ENCODE peak calls at places on chromosomes 2 and 18, in six cellular contexts. B is aorta, D is mesendoderm, Z is right lobe of liver, C is cardiac fibroblast, K is mammary epithelial cell. X is an unnamed sample.

GRCh38 chr2:189306441-189307006 is 127.0 kb upstream of the COL5A2 start:
- DNase-seq in B (no peak), D (no peak), Z (no peak), C (no peak), K (no peak), X (no peak)

GRCh38 chr2:174461221-174461620 is 25.6 kb downstream of the GPR155 start:
- DNase-seq in B (no peak), D (no peak), Z (no peak), C (no peak), K (no peak), X (no peak)

GRCh38 chr2:191618789-191619185 is 59.1 kb upstream of the NABP1 start:
- DNase-seq in B (no peak), D (no peak), Z (no peak), C (no peak), K (no peak), X (no peak)

GRCh38 chr18:37762076-37762475 is 196.5 kb upstream of the CELF4 start:
- DNase-seq in B (no peak), D (no peak), Z (no peak), C (no peak), K (no peak), X (no peak)

GRCh38 chr2:11215407-11215806 is 60.1 kb downstream of the SLC66A3 start:
- DNase-seq in B (no peak), D (no peak), Z (no peak), C (no peak), K (no peak), X (no peak)

GRCh38 chr2:74181739-74182138 is 3.1 kb upstream of the MOB1A start:
- DNase-seq in B (peak), D (no peak), Z (no peak), C (no peak), K (no peak), X (no peak)

GRCh38 chr2:18119883-18120282 is 241.4 kb downstream of the KCNS3 start:
- DNase-seq in B (peak), D (no peak), Z (peak), C (no peak), K (no peak), X (peak)

GRCh38 chr2:47039502-47039870 is 115.6 kb downstream of the STPG4 start:
- DNase-seq in B (no peak), D (no peak), Z (no peak), C (no peak), K (no peak), X (no peak)

GRCh38 chr2:27263287-27264252 is 723 bp upstream of the SLC30A3 start:
- DNase-seq in B (no peak), D (peak), Z (no peak), C (no peak), K (no peak), X (no peak)

GRCh38 chr2:62586981-62587380 is 81.0 kb upstream of the TMEM17 start:
- DNase-seq in B (no peak), D (no peak), Z (no peak), C (peak), K (peak), X (peak)

GRCh38 chr2:241980193-241980592 is 110.7 kb downstream of the RTP5 start:
- DNase-seq in B (no peak), D (no peak), Z (no peak), C (no peak), K (no peak), X (no peak)

GRCh38 chr2:18536100-18536499 is 24.4 kb downstream of the RDH14 start:
- DNase-seq in B (no peak), D (no peak), Z (no peak), C (peak), K (peak), X (peak)

GRCh38 chr2:769771-770170 is 92.6 kb upstream of the TMEM18 start:
- DNase-seq in B (no peak), D (no peak), Z (no peak), C (no peak), K (no peak), X (peak)

GRCh38 chr2:40043641-40044040 is 264.6 kb upstream of the THUMPD2 start:
- DNase-seq in B (no peak), D (peak), Z (no peak), C (no peak), K (no peak), X (no peak)

GRCh38 chr2:41378420-41378819 is 669.4 kb upstream of the PKDCC start:
- DNase-seq in B (no peak), D (no peak), Z (no peak), C (no peak), K (no peak), X (no peak)

GRCh38 chr2:219296631-219297391 is 12.4 kb downstream of the PTPRN start:
- DNase-seq in B (no peak), D (no peak), Z (no peak), C (no peak), K (no peak), X (no peak)

GRCh38 chr2:132766573-132766972 is 96.6 kb upstream of the LYPD1 start:
- DNase-seq in B (no peak), D (no peak), Z (no peak), C (no peak), K (no peak), X (no peak)

GRCh38 chr18:63322908-63323634 is 3.5 kb upstream of the BCL2 start:
- DNase-seq in B (no peak), D (peak), Z (no peak), C (peak), K (peak), X (peak)

GRCh38 chr2:33378551-33379220 is 97.8 kb upstream of the RASGRP3 start:
- DNase-seq in B (no peak), D (no peak), Z (no peak), C (peak), K (peak), X (no peak)

GRCh38 chr2:234841321-234842015 is 110.3 kb upstream of the SH3BP4 start:
- DNase-seq in B (no peak), D (no peak), Z (no peak), C (no peak), K (no peak), X (no peak)

GRCh38 chr2:174337337-174338154 is 2.8 kb downstream of the SP9 start:
- DNase-seq in B (peak), D (peak), Z (no peak), C (peak), K (peak), X (no peak)

GRCh38 chr18:44693030-44693784 is 12.5 kb downstream of the SETBP1 start:
- DNase-seq in B (no peak), D (no peak), Z (no peak), C (peak), K (peak), X (no peak)

GRCh38 chr2:69791045-69791444 is 38.4 kb upstream of the GMCL1 start:
- DNase-seq in B (no peak), D (no peak), Z (no peak), C (peak), K (no peak), X (peak)

GRCh38 chr2:87996570-87996969 is 19.8 kb downstream of the RNU2-63P start:
- DNase-seq in B (no peak), D (no peak), Z (no peak), C (no peak), K (no peak), X (no peak)

DNA sequence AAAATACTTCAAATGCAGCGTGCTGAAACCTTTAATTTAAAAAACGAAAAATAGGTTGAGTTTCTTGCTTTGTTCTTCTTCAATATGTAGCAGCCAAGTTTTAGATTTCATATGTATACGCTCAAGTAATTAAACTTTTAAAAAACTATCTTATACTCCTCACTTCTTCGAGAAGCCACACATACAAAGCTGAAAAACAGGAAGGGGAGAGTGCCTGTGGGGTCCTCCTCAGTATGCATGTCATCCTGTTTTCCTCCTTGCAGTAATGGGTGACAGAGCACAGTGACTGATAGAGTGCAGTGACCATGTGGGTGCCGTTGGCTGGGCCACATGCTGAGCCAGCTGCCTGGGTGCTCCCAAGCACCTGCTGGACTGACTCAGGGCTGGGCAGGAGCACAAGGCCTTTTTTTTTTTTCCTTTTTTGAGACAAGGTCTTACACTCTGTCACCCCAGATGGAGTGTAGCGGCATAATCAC is 33.3 kb downstream of the UXS1 start:
- DNase-seq in B (no peak), D (no peak), Z (no peak), C (no peak), K (no peak), X (no peak)
- H3K4me3 ChIP-seq in B (no peak), D (no peak), Z (no peak), C (no peak), K (no peak), X (no peak)

DNA sequence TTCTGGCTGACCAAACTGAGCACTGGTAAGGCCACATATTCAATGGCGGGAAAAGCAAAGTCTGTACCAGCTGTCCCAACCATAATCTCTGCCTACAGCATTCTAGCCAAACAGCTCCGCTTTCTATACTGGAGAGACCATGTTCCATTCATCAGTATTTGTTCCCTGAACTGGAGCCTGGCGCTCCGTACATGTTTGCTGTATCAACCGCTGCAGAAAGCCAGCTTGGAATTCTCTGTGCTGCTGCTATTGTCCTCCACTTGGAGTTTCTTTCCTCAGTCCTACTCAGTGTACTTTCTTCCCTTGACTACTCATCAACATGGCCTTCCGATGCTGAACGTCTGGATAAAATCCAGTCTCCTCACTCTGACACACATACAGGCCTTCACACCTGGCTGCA is 1.9 kb downstream of the COA5 start:
- DNase-seq in B (no peak), D (no peak), Z (no peak), C (no peak), K (no peak), X (no peak)
- H3K4me3 ChIP-seq in B (no peak), D (no peak), Z (no peak), C (no peak), K (no peak), X (no peak)

GRCh38 chr18:46356278-46357033 is 252.3 kb downstream of the HAUS1 start:
- DNase-seq in B (no peak), D (no peak), Z (no peak), C (no peak), K (no peak), X (no peak)
- H3K4me3 ChIP-seq in B (no peak), D (no peak), Z (no peak), C (no peak), K (no peak), X (no peak)

DNA sequence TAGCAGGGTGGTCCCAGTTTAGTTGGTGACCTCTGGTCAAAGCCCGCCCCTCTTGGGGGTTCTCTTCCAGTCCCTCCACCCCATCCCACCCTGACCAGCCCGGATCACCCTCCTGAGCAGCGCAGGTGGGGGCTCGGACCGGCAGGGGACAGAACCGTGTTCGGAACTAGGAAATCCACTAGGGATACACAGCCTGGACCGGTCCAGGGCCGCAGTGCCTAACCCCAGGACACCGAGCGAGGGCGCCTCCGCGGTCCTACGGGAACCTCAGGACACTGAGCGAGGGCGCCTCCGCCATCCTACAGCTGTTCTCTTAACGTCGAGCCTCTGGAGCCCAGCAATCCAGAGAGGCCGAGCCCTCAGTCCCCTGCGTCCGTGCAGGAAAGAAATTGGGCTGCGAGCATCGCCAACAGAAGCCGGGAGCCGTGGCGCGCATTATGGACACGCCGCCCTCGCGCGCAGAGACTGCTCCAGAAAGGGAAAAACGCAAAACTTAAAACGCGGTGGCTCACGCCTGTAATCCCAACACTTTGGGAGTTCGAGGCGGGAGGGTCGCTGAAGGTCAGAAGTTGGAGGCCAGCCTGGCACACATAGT is 8.5 kb downstream of the RAX start:
- DNase-seq in B (no peak), D (peak), Z (no peak), C (no peak), K (no peak), X (no peak)
- H3K4me3 ChIP-seq in B (no peak), D (no peak), Z (no peak), C (no peak), K (no peak), X (no peak)

GRCh38 chr2:119475225-119475856 is 43.7 kb downstream of the TMEM37 start:
- DNase-seq in B (no peak), D (peak), Z (no peak), C (no peak), K (no peak), X (no peak)
- H3K4me3 ChIP-seq in B (no peak), D (no peak), Z (no peak), C (no peak), K (no peak), X (no peak)

GRCh38 chr2:43634604-43635306 is 2.3 kb upstream of the PLEKHH2 start:
- DNase-seq in B (no peak), D (no peak), Z (no peak), C (peak), K (peak), X (peak)

GRCh38 chr2:43642363-43642762 is 5.3 kb downstream of the PLEKHH2 start:
- DNase-seq in B (no peak), D (no peak), Z (no peak), C (no peak), K (no peak), X (no peak)

GRCh38 chr2:43631918-43632317 is 5.1 kb upstream of the PLEKHH2 start:
- DNase-seq in B (no peak), D (no peak), Z (no peak), C (no peak), K (no peak), X (no peak)

GRCh38 chr2:43637030-43637803 is at the start of gene PLEKHH2:
- DNase-seq in B (peak), D (peak), Z (peak), C (peak), K (peak), X (peak)

DNA sequence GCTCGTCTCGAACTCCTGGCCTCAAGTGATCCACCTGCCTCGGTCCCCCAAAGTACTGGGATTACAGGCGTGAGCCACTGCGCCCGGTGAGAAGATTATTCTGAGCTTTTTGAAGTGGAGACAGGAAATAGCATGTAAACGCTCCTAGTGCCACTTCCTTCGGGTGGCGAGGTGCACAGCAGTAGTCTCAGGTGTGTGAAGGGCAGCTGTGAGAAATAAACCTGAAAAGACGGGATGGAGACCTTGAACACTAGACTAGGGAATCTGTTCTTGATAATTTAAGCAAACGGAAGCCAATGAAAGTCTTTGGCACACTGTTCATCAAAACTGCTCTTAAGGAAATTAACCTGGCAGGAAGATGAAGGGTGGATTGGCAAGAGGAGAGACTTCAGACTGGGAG is 444 bp upstream of the PLEKHH2 start:
- DNase-seq in B (no peak), D (no peak), Z (no peak), C (no peak), K (no peak), X (no peak)
- H3K4me3 ChIP-seq in B (peak), D (no peak), Z (peak), C (peak), K (peak), X (peak)

X was measured in brain microvascular endothelial cell.